ENCODE peak calls at places on chromosomes 7 and 10, in five cellular contexts. One of them, this sample, is unnamed.

GRCh38 chr10:69123306-69123746 is 652 bp upstream of the VPS26A start:
- DNase-seq in H9: no peak
- DNase-seq in MM.1S: no peak
- DNase-seq in GM23248: peak
- DNase-seq in PC-3: peak
- DNase-seq in this sample: peak

GRCh38 chr7:100157334-100158228 is 942 bp downstream of the TRAPPC14 start:
- DNase-seq in H9: peak
- DNase-seq in MM.1S: no peak
- DNase-seq in GM23248: peak
- DNase-seq in PC-3: peak
- DNase-seq in this sample: no peak

GRCh38 chr10:91536101-91536500 is 96.8 kb downstream of the PPP1R3C start:
- DNase-seq in H9: no peak
- DNase-seq in MM.1S: no peak
- DNase-seq in GM23248: peak
- DNase-seq in PC-3: no peak
- DNase-seq in this sample: no peak

GRCh38 chr10:21810582-21811244 is 192.8 kb downstream of the DNAJC1 start:
- DNase-seq in H9: no peak
- DNase-seq in MM.1S: no peak
- DNase-seq in GM23248: no peak
- DNase-seq in PC-3: no peak
- DNase-seq in this sample: no peak

GRCh38 chr10:44467090-44467489 is 82.2 kb upstream of the CXCL12 start:
- DNase-seq in H9: no peak
- DNase-seq in MM.1S: no peak
- DNase-seq in GM23248: no peak
- DNase-seq in PC-3: no peak
- DNase-seq in this sample: no peak

GRCh38 chr7:57867884-57868701 is 418.1 kb downstream of the ZNF716 start:
- DNase-seq in H9: no peak
- DNase-seq in MM.1S: no peak
- DNase-seq in GM23248: peak
- DNase-seq in PC-3: peak
- DNase-seq in this sample: peak

GRCh38 chr10:10826125-10826524 is 191.5 kb upstream of the CELF2 start:
- DNase-seq in H9: no peak
- DNase-seq in MM.1S: no peak
- DNase-seq in GM23248: peak
- DNase-seq in PC-3: peak
- DNase-seq in this sample: no peak

GRCh38 chr10:119313024-119313423 is 105.7 kb downstream of the GRK5 start:
- DNase-seq in H9: no peak
- DNase-seq in MM.1S: no peak
- DNase-seq in GM23248: no peak
- DNase-seq in PC-3: no peak
- DNase-seq in this sample: no peak

GRCh38 chr10:15842493-15843169 is 17.7 kb downstream of the MINDY3 start:
- DNase-seq in H9: no peak
- DNase-seq in MM.1S: no peak
- DNase-seq in GM23248: peak
- DNase-seq in PC-3: no peak
- DNase-seq in this sample: no peak

GRCh38 chr10:47401210-47401609 is 17.1 kb upstream of the ZNF488 start:
- DNase-seq in H9: no peak
- DNase-seq in MM.1S: no peak
- DNase-seq in GM23248: no peak
- DNase-seq in PC-3: no peak
- DNase-seq in this sample: no peak

GRCh38 chr10:71276873-71277272 is 42.2 kb upstream of the SLC29A3 start:
- DNase-seq in H9: no peak
- DNase-seq in MM.1S: no peak
- DNase-seq in GM23248: no peak
- DNase-seq in PC-3: no peak
- DNase-seq in this sample: no peak

GRCh38 chr7:105307163-105307672 is 81.5 kb downstream of the SRPK2 start:
- DNase-seq in H9: no peak
- DNase-seq in MM.1S: no peak
- DNase-seq in GM23248: no peak
- DNase-seq in PC-3: no peak
- DNase-seq in this sample: no peak

GRCh38 chr10:29501692-29502091 is 133.1 kb downstream of the SVIL start:
- DNase-seq in H9: no peak
- DNase-seq in MM.1S: no peak
- DNase-seq in GM23248: peak
- DNase-seq in PC-3: peak
- DNase-seq in this sample: no peak

GRCh38 chr10:109974509-109975191 is 33.1 kb upstream of the ADD3 start:
- DNase-seq in H9: no peak
- DNase-seq in MM.1S: no peak
- DNase-seq in GM23248: peak
- DNase-seq in PC-3: no peak
- DNase-seq in this sample: no peak

GRCh38 chr10:44306147-44306710 is 78.7 kb downstream of the CXCL12 start:
- DNase-seq in H9: no peak
- DNase-seq in MM.1S: no peak
- DNase-seq in GM23248: peak
- DNase-seq in PC-3: peak
- DNase-seq in this sample: no peak

DNA sequence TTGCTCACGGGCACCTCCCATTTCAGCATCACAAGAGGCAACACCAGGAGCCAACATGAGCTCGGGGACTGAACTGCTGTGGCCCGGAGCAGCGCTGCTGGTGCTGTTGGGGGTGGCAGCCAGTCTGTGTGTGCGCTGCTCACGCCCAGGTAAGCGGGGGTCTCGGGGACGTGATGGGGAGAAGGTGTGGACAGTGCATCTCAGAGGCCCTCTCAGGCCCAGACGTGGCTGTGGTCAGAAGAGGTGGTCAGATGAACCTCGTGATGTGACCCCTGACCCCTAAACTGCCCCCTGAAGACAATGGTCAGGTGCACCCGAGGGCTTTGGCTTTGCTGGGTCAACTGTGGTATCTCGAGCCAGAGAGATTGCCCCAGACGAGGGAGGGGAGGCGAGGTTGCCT is 6.1 kb downstream of the LAT2 start:
- DNase-seq in H9: no peak
- DNase-seq in MM.1S: no peak
- DNase-seq in GM23248: no peak
- DNase-seq in PC-3: no peak
- DNase-seq in this sample: no peak
- H3K9ac ChIP-seq in H9: no peak
- H3K9ac ChIP-seq in MM.1S: no peak
- H3K9ac ChIP-seq in GM23248: no peak
- H3K9ac ChIP-seq in PC-3: no peak
- H3K9ac ChIP-seq in this sample: no peak

GRCh38 chr10:4677296-4678021 is 148.5 kb upstream of the AKR1E2 start:
- DNase-seq in H9: no peak
- DNase-seq in MM.1S: no peak
- DNase-seq in GM23248: peak
- DNase-seq in PC-3: peak
- DNase-seq in this sample: no peak
- H3K9ac ChIP-seq in H9: no peak
- H3K9ac ChIP-seq in MM.1S: no peak
- H3K9ac ChIP-seq in GM23248: peak
- H3K9ac ChIP-seq in PC-3: peak
- H3K9ac ChIP-seq in this sample: no peak

GRCh38 chr10:33899578-33900531 is 565.4 kb upstream of the NRP1 start:
- DNase-seq in H9: no peak
- DNase-seq in MM.1S: no peak
- DNase-seq in GM23248: peak
- DNase-seq in PC-3: peak
- DNase-seq in this sample: no peak

GRCh38 chr10:33900591-33900990 is 566.1 kb upstream of the NRP1 start:
- DNase-seq in H9: no peak
- DNase-seq in MM.1S: no peak
- DNase-seq in GM23248: peak
- DNase-seq in PC-3: peak
- DNase-seq in this sample: no peak

GRCh38 chr10:33897255-33897893 is 562.9 kb upstream of the NRP1 start:
- DNase-seq in H9: no peak
- DNase-seq in MM.1S: no peak
- DNase-seq in GM23248: peak
- DNase-seq in PC-3: no peak
- DNase-seq in this sample: no peak

GRCh38 chr10:33901166-33901565 is 566.7 kb upstream of the NRP1 start:
- DNase-seq in H9: no peak
- DNase-seq in MM.1S: no peak
- DNase-seq in GM23248: peak
- DNase-seq in PC-3: peak
- DNase-seq in this sample: no peak
- H3K9ac ChIP-seq in H9: no peak
- H3K9ac ChIP-seq in MM.1S: no peak
- H3K9ac ChIP-seq in GM23248: peak
- H3K9ac ChIP-seq in PC-3: peak
- H3K9ac ChIP-seq in this sample: no peak

GRCh38 chr7:30998180-30998579 is 34.4 kb downstream of the GHRHR start:
- DNase-seq in H9: no peak
- DNase-seq in MM.1S: no peak
- DNase-seq in GM23248: no peak
- DNase-seq in PC-3: no peak
- DNase-seq in this sample: no peak
- H3K9ac ChIP-seq in H9: no peak
- H3K9ac ChIP-seq in MM.1S: no peak
- H3K9ac ChIP-seq in GM23248: no peak
- H3K9ac ChIP-seq in PC-3: no peak
- H3K9ac ChIP-seq in this sample: no peak

GRCh38 chr10:75228834-75229233 is 6.9 kb downstream of the COMTD1 start:
- DNase-seq in H9: no peak
- DNase-seq in MM.1S: no peak
- DNase-seq in GM23248: peak
- DNase-seq in PC-3: no peak
- DNase-seq in this sample: no peak

GRCh38 chr10:75229961-75230360 is 5.8 kb downstream of the COMTD1 start:
- DNase-seq in H9: no peak
- DNase-seq in MM.1S: no peak
- DNase-seq in GM23248: peak
- DNase-seq in PC-3: peak
- DNase-seq in this sample: no peak

GRCh38 chr10:75226055-75226454 is 9.7 kb downstream of the COMTD1 start:
- DNase-seq in H9: no peak
- DNase-seq in MM.1S: no peak
- DNase-seq in GM23248: no peak
- DNase-seq in PC-3: no peak
- DNase-seq in this sample: no peak

GRCh38 chr10:75226656-75227055 is 9.1 kb downstream of the COMTD1 start:
- DNase-seq in H9: no peak
- DNase-seq in MM.1S: peak
- DNase-seq in GM23248: no peak
- DNase-seq in PC-3: no peak
- DNase-seq in this sample: no peak

GRCh38 chr10:75228278-75228677 is 7.5 kb downstream of the COMTD1 start:
- DNase-seq in H9: no peak
- DNase-seq in MM.1S: no peak
- DNase-seq in GM23248: no peak
- DNase-seq in PC-3: no peak
- DNase-seq in this sample: no peak
- H3K9ac ChIP-seq in H9: no peak
- H3K9ac ChIP-seq in MM.1S: no peak
- H3K9ac ChIP-seq in GM23248: no peak
- H3K9ac ChIP-seq in PC-3: no peak
- H3K9ac ChIP-seq in this sample: no peak

GRCh38 chr7:139051655-139052054 is 15.8 kb upstream of the ZC3HAV1L start:
- DNase-seq in H9: no peak
- DNase-seq in MM.1S: no peak
- DNase-seq in GM23248: no peak
- DNase-seq in PC-3: no peak
- DNase-seq in this sample: no peak
- H3K9ac ChIP-seq in H9: no peak
- H3K9ac ChIP-seq in MM.1S: no peak
- H3K9ac ChIP-seq in GM23248: no peak
- H3K9ac ChIP-seq in PC-3: no peak
- H3K9ac ChIP-seq in this sample: no peak

GRCh38 chr7:116675812-116676355 is 3.9 kb downstream of the MET start:
- DNase-seq in H9: no peak
- DNase-seq in MM.1S: no peak
- DNase-seq in GM23248: no peak
- DNase-seq in PC-3: no peak
- DNase-seq in this sample: no peak

GRCh38 chr7:116671681-116672595 is at the start of gene MET:
- DNase-seq in H9: peak
- DNase-seq in MM.1S: peak
- DNase-seq in GM23248: peak
- DNase-seq in PC-3: peak
- DNase-seq in this sample: peak

GRCh38 chr7:116673504-116673865 is 1.5 kb downstream of the MET start:
- DNase-seq in H9: no peak
- DNase-seq in MM.1S: no peak
- DNase-seq in GM23248: no peak
- DNase-seq in PC-3: no peak
- DNase-seq in this sample: no peak

GRCh38 chr7:116672596-116673503 is 854 bp downstream of the MET start:
- DNase-seq in H9: peak
- DNase-seq in MM.1S: no peak
- DNase-seq in GM23248: peak
- DNase-seq in PC-3: peak
- DNase-seq in this sample: no peak

DNA sequence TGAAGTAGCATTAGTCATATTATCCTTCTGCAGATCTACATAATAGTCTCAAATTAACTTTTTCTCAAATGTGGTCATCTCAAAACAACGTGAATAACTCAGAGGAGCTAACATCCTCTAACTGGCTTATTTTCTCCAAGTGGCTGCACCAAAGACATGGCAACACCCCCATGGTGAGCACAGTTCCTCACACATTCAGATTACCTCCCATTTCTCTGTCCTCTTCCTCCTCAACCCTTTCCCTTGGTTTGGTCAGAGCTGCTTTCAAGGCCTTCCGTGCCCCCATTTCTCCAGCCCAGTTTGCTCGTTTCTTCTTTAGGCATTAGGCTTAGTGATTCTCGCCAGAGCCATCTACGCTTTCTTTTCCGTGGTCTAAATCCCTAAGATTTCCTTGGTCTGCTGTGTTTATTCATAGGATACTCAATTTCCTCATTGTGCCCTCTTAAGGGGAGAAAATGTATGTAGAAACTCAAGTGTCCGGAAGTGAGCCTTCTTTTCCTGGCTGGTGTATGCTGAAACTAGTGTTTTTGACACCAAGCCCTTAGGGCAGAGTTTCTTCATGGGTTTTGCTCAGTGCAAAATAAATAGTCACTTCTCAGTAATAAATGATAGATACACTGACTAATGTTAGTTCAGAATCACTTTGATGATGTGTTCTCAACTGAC is 2.6 kb downstream of the MET start:
- DNase-seq in H9: no peak
- DNase-seq in MM.1S: no peak
- DNase-seq in GM23248: peak
- DNase-seq in PC-3: peak
- DNase-seq in this sample: no peak
- H3K9ac ChIP-seq in H9: no peak
- H3K9ac ChIP-seq in MM.1S: no peak
- H3K9ac ChIP-seq in GM23248: no peak
- H3K9ac ChIP-seq in PC-3: peak
- H3K9ac ChIP-seq in this sample: no peak